ENCODE peak calls at places on chromosomes 1 and 21, in five cellular contexts. T is neural progenitor cell, I is cardiac fibroblast, F is astrocyte of the cerebellum, Z is GM23248. G is an unnamed sample.

GRCh38 chr1:160971618-160972056 is 17.0 kb upstream of the ITLN2 start:
- DNase-seq in T (peak; percentile 31), I (no peak), F (no peak), Z (no peak), G (no peak)

GRCh38 chr1:3611170-3612019 is at the start of gene MEGF6:
- DNase-seq in T (peak; percentile 98), I (peak; percentile 66), F (no peak), Z (peak; percentile 46), G (no peak)

GRCh38 chr1:242129103-242129502 is 130.2 kb upstream of the MAP1LC3C start:
- DNase-seq in T (peak; percentile 45), I (no peak), F (no peak), Z (peak; percentile 23), G (no peak)

GRCh38 chr1:82586473-82586872 is 785.7 kb downstream of the ADGRL2 start:
- DNase-seq in T (no peak), I (peak; percentile 11), F (no peak), Z (no peak), G (peak; percentile 3)

GRCh38 chr1:92301021-92301420 is 2.2 kb downstream of the RPAP2 start:
- DNase-seq in T (no peak), I (no peak), F (no peak), Z (no peak), G (no peak)

GRCh38 chr1:110262846-110263631 is 52.9 kb downstream of the KCNC4 start:
- DNase-seq in T (no peak), I (no peak), F (no peak), Z (no peak), G (no peak)

GRCh38 chr1:64387382-64388066 is 82.4 kb upstream of the CACHD1 start:
- DNase-seq in T (no peak), I (no peak), F (no peak), Z (no peak), G (no peak)

GRCh38 chr1:183272390-183272801 is 86.3 kb downstream of the LAMC2 start:
- DNase-seq in T (no peak), I (peak; percentile 87), F (no peak), Z (peak; percentile 88), G (peak; percentile 98)

GRCh38 chr1:145887631-145888030 is 2.0 kb upstream of the ANKRD35 start:
- DNase-seq in T (no peak), I (no peak), F (no peak), Z (no peak), G (no peak)

GRCh38 chr1:81304187-81304586 is 496.5 kb upstream of the ADGRL2 start:
- DNase-seq in T (no peak), I (peak; percentile 45), F (no peak), Z (peak; percentile 68), G (peak; percentile 40)

GRCh38 chr1:245197911-245198379 is 43.2 kb downstream of the KIF26B start:
- DNase-seq in T (no peak), I (peak; percentile 86), F (no peak), Z (peak; percentile 88), G (peak; percentile 85)

GRCh38 chr1:205928256-205928655 is 15.0 kb downstream of the SLC26A9 start:
- DNase-seq in T (no peak), I (no peak), F (no peak), Z (no peak), G (no peak)

GRCh38 chr1:16168622-16169021 is 12.8 kb upstream of the EPHA2 start:
- DNase-seq in T (no peak), I (no peak), F (no peak), Z (no peak), G (no peak)

GRCh38 chr21:36257657-36258056 is 62.3 kb upstream of the MORC3 start:
- DNase-seq in T (no peak), I (no peak), F (no peak), Z (no peak), G (no peak)

GRCh38 chr1:77412794-77413530 is 131.1 kb downstream of the AK5 start:
- DNase-seq in T (peak; percentile 20), I (no peak), F (no peak), Z (no peak), G (no peak)

GRCh38 chr1:199152676-199153075 is 513.8 kb downstream of the PTPRC start:
- DNase-seq in T (no peak), I (no peak), F (no peak), Z (no peak), G (no peak)

GRCh38 chr1:40421694-40422384 is 28.4 kb upstream of the ZFP69B start:
- DNase-seq in T (no peak), I (peak; percentile 64), F (peak; percentile 31), Z (no peak), G (peak; percentile 24)

GRCh38 chr1:230465701-230466100 is 39.6 kb upstream of the PGBD5 start:
- DNase-seq in T (no peak), I (no peak), F (no peak), Z (no peak), G (no peak)

GRCh38 chr1:47194314-47194713 is 4.5 kb upstream of the PDZK1IP1 start:
- DNase-seq in T (no peak), I (no peak), F (no peak), Z (no peak), G (no peak)

GRCh38 chr1:194503209-194503608 is 1316.8 kb upstream of the B3GALT2 start:
- DNase-seq in T (no peak), I (no peak), F (no peak), Z (no peak), G (no peak)

GRCh38 chr1:51230501-51231078 is 5.5 kb upstream of the RNF11 start:
- DNase-seq in T (no peak), I (no peak), F (no peak), Z (no peak), G (no peak)

GRCh38 chr1:234368320-234369032 is 4.8 kb upstream of the COA6 start:
- DNase-seq in T (no peak), I (no peak), F (no peak), Z (no peak), G (no peak)

GRCh38 chr1:209375681-209376360 is 207.7 kb upstream of the CAMK1G start:
- DNase-seq in T (peak; percentile 38), I (peak; percentile 50), F (no peak), Z (peak; percentile 52), G (peak; percentile 69)

GRCh38 chr21:45386336-45386727 is 18.6 kb upstream of the COL18A1 start:
- DNase-seq in T (no peak), I (no peak), F (no peak), Z (no peak), G (no peak)

GRCh38 chr21:33884361-33885157 is 31.0 kb downstream of the ATP5PO start:
- DNase-seq in T (no peak), I (peak; percentile 55), F (peak; percentile 93), Z (peak; percentile 56), G (peak; percentile 96)

GRCh38 chr21:17784604-17785402 is 34.4 kb downstream of the C21orf91 start:
- DNase-seq in T (no peak), I (no peak), F (no peak), Z (no peak), G (no peak)

GRCh38 chr21:45511007-45511406 is 31.2 kb downstream of the SLC19A1 start:
- DNase-seq in T (no peak), I (no peak), F (no peak), Z (no peak), G (no peak)

GRCh38 chr21:44703731-44704635 is 7.0 kb downstream of the KRTAP10-12 start:
- DNase-seq in T (no peak), I (no peak), F (no peak), Z (no peak), G (no peak)

GRCh38 chr1:155166373-155167165 is 6.5 kb downstream of the KRTCAP2 start:
- DNase-seq in T (peak; percentile 78), I (peak; percentile 56), F (no peak), Z (no peak), G (peak; percentile 20)

GRCh38 chr1:119323216-119323982 is 45.2 kb upstream of the HAO2 start:
- DNase-seq in T (no peak), I (no peak), F (no peak), Z (no peak), G (no peak)

DNA sequence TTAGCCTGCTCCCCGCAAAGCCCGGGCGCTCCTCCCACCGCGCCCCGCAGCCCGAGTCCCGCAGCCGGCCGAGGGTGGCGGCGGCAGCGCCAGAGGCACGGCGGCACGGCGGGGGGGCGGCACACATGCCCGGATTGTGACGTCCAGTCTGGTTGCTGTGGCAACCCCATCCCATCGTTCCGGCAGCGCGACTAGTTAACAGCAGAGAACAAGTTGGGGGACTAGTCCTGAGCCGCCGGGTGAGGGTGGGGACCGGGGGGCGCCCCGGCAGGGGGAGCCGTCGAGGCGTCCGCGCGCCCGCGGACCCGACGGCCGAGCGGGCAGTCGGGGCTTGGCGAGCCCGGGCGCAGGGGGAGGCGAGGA is at the start of gene CHD5:
- DNase-seq in T (peak; percentile 83), I (no peak), F (no peak), Z (peak; percentile 43), G (no peak)
- H3K4me3 ChIP-seq in T (peak within 1 kb of the TSS; percentile 51), I (no peak within 1 kb of the TSS), F (no peak within 1 kb of the TSS), Z (no peak within 1 kb of the TSS), G (no peak within 1 kb of the TSS)

GRCh38 chr1:223844521-223844961 is 1.2 kb downstream of the TP53BP2 start:
- DNase-seq in T (no peak), I (no peak), F (no peak), Z (peak; percentile 72), G (no peak)

GRCh38 chr1:223844962-223845809 is 561 bp downstream of the TP53BP2 start:
- DNase-seq in T (peak; percentile 76), I (peak; percentile 76), F (no peak), Z (peak; percentile 82), G (peak; percentile 52)

GRCh38 chr1:223845810-223846667 is at the start of gene TP53BP2:
- DNase-seq in T (peak; percentile 97), I (peak; percentile 94), F (peak; percentile 66), Z (peak; percentile 94), G (peak; percentile 89)

GRCh38 chr1:223842784-223843183 is 3.0 kb downstream of the TP53BP2 start:
- DNase-seq in T (no peak), I (no peak), F (no peak), Z (no peak), G (no peak)

DNA sequence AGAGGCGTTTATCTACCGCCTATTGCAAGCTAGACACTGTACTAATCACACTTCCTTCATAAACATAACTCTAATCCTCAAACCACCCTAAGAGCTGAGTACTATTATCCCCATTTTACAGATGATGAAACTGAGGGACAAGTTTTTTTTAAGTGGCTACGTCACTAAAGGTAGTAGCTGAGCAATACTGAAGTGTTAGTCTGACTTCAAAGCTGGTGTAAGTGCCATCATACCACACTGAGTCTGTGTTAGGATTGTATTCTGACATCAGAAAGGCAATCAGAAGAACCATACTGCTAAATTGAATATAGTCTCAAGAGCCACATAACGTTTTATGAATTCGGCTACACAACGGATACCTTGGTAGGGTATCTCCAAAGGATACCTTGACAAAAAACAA is 1.8 kb downstream of the TP53BP2 start:
- DNase-seq in T (no peak), I (no peak), F (no peak), Z (peak; percentile 13), G (no peak)
- H3K4me3 ChIP-seq in T (peak overlapping the region; percentile 90), I (peak overlapping the region; percentile 63), F (peak overlapping the region; percentile 65), Z (peak overlapping the region; percentile 74), G (peak overlapping the region; percentile 70)

GRCh38 chr1:22295396-22295795 is 152.5 kb upstream of the WNT4 start:
- DNase-seq in T (no peak), I (no peak), F (no peak), Z (no peak), G (no peak)
- H3K4me3 ChIP-seq in T (no peak overlapping the region), I (no peak overlapping the region), F (no peak overlapping the region), Z (no peak overlapping the region), G (no peak overlapping the region)

GRCh38 chr1:56921486-56921885 is 44.3 kb downstream of the C8B start:
- DNase-seq in T (no peak), I (peak; percentile 51), F (no peak), Z (peak; percentile 32), G (peak; percentile 40)
- H3K4me3 ChIP-seq in T (no peak overlapping the region), I (no peak overlapping the region), F (no peak overlapping the region), Z (no peak overlapping the region), G (no peak overlapping the region)